ENCODE peak calls at places on chromosome 5, in seven cellular contexts. E, U, G, K, Y, R and A are unnamed samples. For H3K36me3, the result is how much of the 10 kb centered on the place peaks cover.

GRCh38 chr5:133245191-133246052 is 193.6 kb downstream of the HSPA4 start:
- DNase-seq in E (no peak), Y (no peak), G (peak), K (peak), R (no peak), U (no peak), A (no peak)

GRCh38 chr5:92548351-92548750 is 1032.7 kb downstream of the NR2F1-AS1 start:
- DNase-seq in R (no peak), Y (no peak), E (no peak), U (no peak), K (no peak), G (no peak), A (no peak)

GRCh38 chr5:60960591-60960990 is 15.6 kb downstream of the NDUFAF2 start:
- DNase-seq in E (no peak), Y (no peak), K (peak), R (no peak), G (no peak), U (no peak), A (no peak)

GRCh38 chr5:37197340-37198050 is 51.7 kb downstream of the CPLANE1 start:
- DNase-seq in R (no peak), K (no peak), U (no peak), G (no peak), E (no peak), Y (no peak), A (no peak)

GRCh38 chr5:119393746-119394145 is 37.9 kb downstream of the TNFAIP8 start:
- DNase-seq in Y (no peak), E (no peak), R (no peak), G (no peak), U (no peak), K (peak), A (no peak)

GRCh38 chr5:77841616-77842015 is 65.5 kb upstream of the TBCA start:
- DNase-seq in R (no peak), K (no peak), U (no peak), E (no peak), G (no peak), Y (no peak), A (no peak)

GRCh38 chr5:160434022-160434531 is 12.4 kb downstream of the PTTG1 start:
- DNase-seq in Y (no peak), R (no peak), E (no peak), U (no peak), K (no peak), G (peak), A (peak)

GRCh38 chr5:23977996-23978395 is 470.6 kb downstream of the PRDM9 start:
- DNase-seq in Y (peak), E (no peak), R (no peak), G (peak), K (peak), U (no peak), A (no peak)

GRCh38 chr5:27434335-27434734 is 395.9 kb upstream of the CDH9 start:
- DNase-seq in E (no peak), K (peak), Y (no peak), U (no peak), R (no peak), G (no peak), A (no peak)

GRCh38 chr5:7321724-7322123 is 74.2 kb upstream of the ADCY2 start:
- DNase-seq in U (no peak), E (no peak), K (no peak), G (no peak), R (no peak), Y (peak), A (no peak)

GRCh38 chr5:171226096-171226495 is 83.0 kb upstream of the TLX3 start:
- DNase-seq in E (no peak), K (peak), R (no peak), Y (no peak), U (no peak), G (no peak), A (no peak)

GRCh38 chr5:135186662-135187522 is 152.9 kb upstream of the PITX1 start:
- DNase-seq in G (no peak), K (peak), E (no peak), U (no peak), R (peak), Y (no peak), A (no peak)

GRCh38 chr5:102903074-102903871 is 148.2 kb downstream of the PAM start:
- DNase-seq in Y (no peak), U (no peak), R (no peak), K (peak), E (no peak), G (no peak), A (no peak)

GRCh38 chr5:40486437-40487270 is 193.1 kb upstream of the PTGER4 start:
- DNase-seq in R (no peak), E (no peak), U (no peak), Y (peak), K (peak), G (no peak), A (peak)

GRCh38 chr5:99808657-99809230 is 726.4 kb upstream of the FAM174A start:
- DNase-seq in K (no peak), G (no peak), U (no peak), E (no peak), R (no peak), Y (no peak), A (no peak)

GRCh38 chr5:158174918-158175663 is 316.1 kb upstream of the CLINT1 start:
- DNase-seq in U (peak), R (no peak), E (peak), G (peak), Y (peak), K (peak), A (no peak)

GRCh38 chr5:82225525-82226172 is 52.5 kb downstream of the RPS23 start:
- DNase-seq in R (no peak), E (peak), Y (peak), U (no peak), K (peak), G (peak), A (peak)

GRCh38 chr5:14148890-14149671 is 5.9 kb downstream of the TRIO start:
- DNase-seq in R (no peak), G (no peak), U (no peak), Y (no peak), E (no peak), K (no peak), A (no peak)

GRCh38 chr5:14149672-14150053 is 6.5 kb downstream of the TRIO start:
- DNase-seq in K (no peak), E (no peak), U (no peak), G (no peak), R (no peak), Y (no peak), A (no peak)

GRCh38 chr5:14146725-14147124 is 3.6 kb downstream of the TRIO start:
- DNase-seq in R (no peak), U (no peak), K (peak), Y (no peak), E (no peak), G (no peak), A (no peak)

GRCh38 chr5:14147210-14147609 is 4.1 kb downstream of the TRIO start:
- DNase-seq in E (no peak), Y (no peak), R (no peak), G (no peak), K (no peak), U (no peak), A (no peak)

DNA sequence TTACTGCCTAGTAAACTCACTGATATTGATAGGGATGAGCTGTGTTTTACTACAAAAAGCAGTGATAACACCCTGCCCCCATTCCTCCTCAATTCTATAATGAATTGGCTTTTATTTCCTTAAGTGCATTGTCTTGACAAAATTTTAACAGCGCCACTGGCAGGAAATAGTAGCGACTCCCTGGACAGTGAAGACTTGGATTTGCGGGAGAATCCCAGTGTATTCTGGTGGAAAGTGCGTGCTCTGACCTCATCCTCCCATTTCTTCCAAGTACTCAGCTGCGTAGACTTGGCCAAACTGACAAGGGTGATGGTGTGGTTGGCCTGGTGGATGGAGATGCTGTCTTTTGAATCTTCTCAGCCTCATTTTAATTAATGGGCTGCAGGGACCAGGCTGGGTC is 5.3 kb downstream of the TRIO start:
- DNase-seq in Y (no peak), G (no peak), K (no peak), R (no peak), U (no peak), E (no peak), A (no peak)
- H3K4me3 ChIP-seq in Y (no peak), G (no peak), K (no peak), R (no peak), U (no peak), E (no peak), A (no peak)

GRCh38 chr5:169302046-169302445 is 1.1 kb upstream of the SLIT3 start:
- DNase-seq in K (no peak), G (no peak), Y (no peak), E (no peak), R (no peak), U (no peak), A (no peak)

GRCh38 chr5:169301386-169301930 is 519 bp upstream of the SLIT3 start:
- DNase-seq in U (no peak), Y (no peak), R (no peak), K (no peak), G (no peak), E (no peak), A (no peak)

GRCh38 chr5:169299146-169299545 is 1.8 kb downstream of the SLIT3 start:
- DNase-seq in R (no peak), E (no peak), U (no peak), Y (no peak), K (no peak), G (no peak), A (no peak)

GRCh38 chr5:169299651-169300467 is 1.1 kb downstream of the SLIT3 start:
- DNase-seq in E (no peak), K (no peak), U (no peak), G (no peak), R (no peak), Y (no peak), A (no peak)

GRCh38 chr5:169300468-169301385 is at the start of gene SLIT3:
- DNase-seq in R (no peak), E (peak), K (peak), U (peak), Y (peak), G (peak), A (no peak)
- TF ChIP-seq CTCF in R (no peak), E (no peak), K (no peak), U (no peak), Y (no peak), G (no peak), A (no peak)

DNA sequence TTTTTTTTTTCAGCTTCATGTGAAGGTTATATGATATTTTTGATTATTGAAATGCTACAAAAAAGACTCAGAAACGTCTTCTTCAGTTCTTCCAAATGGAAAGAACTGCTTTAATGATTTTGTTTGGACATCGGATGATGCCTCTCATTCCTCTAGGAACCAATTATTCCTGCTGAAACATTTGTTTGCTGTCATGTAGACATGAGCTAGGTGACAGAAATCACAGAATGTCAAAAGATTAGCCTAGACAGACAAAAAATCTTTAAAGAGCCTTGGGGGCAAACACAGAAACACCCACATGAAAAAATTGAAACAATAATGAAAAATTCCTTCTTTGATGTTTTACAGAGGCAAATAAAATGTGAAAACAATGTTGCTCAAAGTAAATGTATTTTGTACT is 244.2 kb upstream of the EDIL3 start:
- DNase-seq in G (no peak), Y (no peak), E (no peak), U (no peak), R (no peak), K (no peak), A (no peak)
- H3K36me3 ChIP-seq in G (under half), Y (under half), E (under half), U (under half), R (under half), K (under half), A (under half)

DNA sequence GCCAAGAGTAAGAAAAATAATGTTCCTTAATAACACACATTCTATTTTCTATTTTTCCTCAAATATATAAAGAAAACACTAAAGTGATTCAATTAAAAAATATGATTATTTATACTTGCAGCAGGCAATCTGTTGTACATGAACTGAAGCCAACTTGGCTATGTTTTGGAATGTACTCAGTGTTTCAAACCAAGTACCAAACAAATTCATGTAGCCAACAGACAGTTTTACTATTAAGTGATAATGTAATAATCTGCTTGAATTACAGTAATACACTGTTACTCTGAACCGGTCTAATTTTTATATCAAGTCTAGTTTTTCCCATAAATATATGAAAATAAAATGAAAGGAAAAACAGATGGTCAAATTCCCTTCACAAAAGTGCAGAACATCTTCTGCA is 58.0 kb downstream of the CEP120 start:
- DNase-seq in K (no peak), Y (no peak), E (no peak), R (no peak), U (no peak), G (no peak), A (no peak)
- H3K4me3 ChIP-seq in K (no peak), Y (no peak), E (no peak), R (no peak), U (no peak), G (no peak), A (no peak)

GRCh38 chr5:51347704-51348103 is 35.5 kb upstream of the ISL1 start:
- DNase-seq in G (no peak), U (no peak), K (peak), Y (no peak), E (no peak), R (no peak), A (no peak)
- TF ChIP-seq CTCF in G (peak), U (no peak), K (peak), Y (no peak), E (no peak), R (no peak), A (no peak)

GRCh38 chr5:151181818-151182217 is 24.2 kb upstream of the ANXA6 start:
- DNase-seq in Y (no peak), K (no peak), U (no peak), G (no peak), E (no peak), R (no peak), A (no peak)

GRCh38 chr5:151184316-151185042 is 26.9 kb upstream of the ANXA6 start:
- DNase-seq in E (no peak), Y (no peak), R (no peak), G (no peak), K (no peak), U (no peak), A (no peak)

GRCh38 chr5:151182501-151182900 is 24.9 kb upstream of the ANXA6 start:
- DNase-seq in R (no peak), G (no peak), E (no peak), U (no peak), K (no peak), Y (no peak), A (no peak)

GRCh38 chr5:151183451-151184245 is 26.1 kb upstream of the ANXA6 start:
- DNase-seq in K (peak), G (no peak), E (no peak), U (no peak), Y (no peak), R (no peak), A (no peak)

GRCh38 chr5:151182976-151183375 is 25.4 kb upstream of the ANXA6 start:
- DNase-seq in E (no peak), U (no peak), Y (no peak), G (no peak), R (no peak), K (no peak), A (no peak)
- H3K36me3 ChIP-seq in E (half or more), U (under half), Y (under half), G (under half), R (under half), K (under half), A (under half)

GRCh38 chr5:2755811-2756210 is 4.3 kb upstream of the IRX2 start:
- DNase-seq in Y (no peak), G (no peak), E (no peak), K (no peak), U (no peak), R (no peak), A (no peak)

GRCh38 chr5:2757563-2758311 is 6.3 kb upstream of the IRX2 start:
- DNase-seq in G (no peak), U (no peak), Y (no peak), E (no peak), R (peak), K (peak), A (no peak)

GRCh38 chr5:2755371-2755715 is 3.9 kb upstream of the IRX2 start:
- DNase-seq in Y (no peak), U (no peak), R (no peak), G (no peak), E (no peak), K (no peak), A (no peak)

GRCh38 chr5:2756211-2756746 is 4.8 kb upstream of the IRX2 start:
- DNase-seq in K (peak), R (no peak), G (no peak), E (no peak), U (no peak), Y (no peak), A (no peak)

DNA sequence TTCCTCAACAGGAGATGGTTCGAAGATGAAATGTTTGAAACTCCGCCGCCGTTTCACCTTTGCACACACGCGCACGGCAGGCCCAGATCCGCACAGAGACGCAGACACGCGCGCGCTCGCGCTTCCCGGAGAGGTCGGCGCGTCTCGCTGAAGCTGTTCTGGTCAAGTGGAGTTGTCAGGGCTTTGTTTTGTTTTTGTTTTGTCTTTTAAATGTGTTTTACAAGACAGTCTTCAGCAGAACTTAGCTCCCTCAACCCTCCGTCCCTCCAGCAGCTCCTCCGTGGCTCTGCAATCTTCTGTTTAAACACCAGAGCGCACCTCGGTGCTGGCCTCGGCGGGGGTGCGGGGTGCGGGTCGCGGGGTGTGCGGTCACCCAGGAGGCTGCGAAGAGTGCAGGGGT is 5.3 kb upstream of the IRX2 start:
- DNase-seq in Y (no peak), G (no peak), K (peak), R (no peak), E (no peak), U (no peak), A (no peak)
- H3K4me3 ChIP-seq in Y (no peak), G (no peak), K (peak), R (peak), E (peak), U (peak), A (no peak)

GRCh38 chr5:72328172-72328571 is 8.0 kb downstream of the PTCD2 start:
- DNase-seq in G (peak), K (peak), R (no peak), Y (no peak), E (peak), U (peak), A (no peak)
- TF ChIP-seq CTCF in G (no peak), K (no peak), R (no peak), Y (no peak), E (no peak), U (no peak), A (no peak)

GRCh38 chr5:14298126-14298847 is 155.1 kb downstream of the TRIO start:
- DNase-seq in K (peak), Y (no peak), G (no peak), R (no peak), E (no peak), U (no peak), A (no peak)
- H3K36me3 ChIP-seq in K (half or more), Y (under half), G (under half), R (under half), E (half or more), U (under half), A (under half)

GRCh38 chr5:111680737-111681413 is 76.1 kb downstream of the NREP start:
- DNase-seq in G (peak), E (peak), U (peak), Y (peak), K (peak), R (no peak), A (no peak)
- H3K4me3 ChIP-seq in G (peak), E (no peak), U (no peak), Y (no peak), K (peak), R (peak), A (no peak)